ENCODE peak calls at places on chromosomes 6 and 20, in eight cellular contexts. Z is psoas muscle; U is left ventricle myocardium inferior; G is heart right ventricle; K is PC-9; N is CD4-positive, CD25-positive, alpha-beta regulatory T cell; X is GM23338; Q is HepG2. A is an unnamed sample.

GRCh38 chr20:56440346-56441007 is 27.9 kb upstream of the RTF2 start:
- DNase-seq in Z (no peak), U (no peak), G (no peak), K (no peak), N (peak; percentile 47), X (no peak), Q (no peak), A (no peak)

GRCh38 chr6:30894935-30895334 is 10.6 kb downstream of the DDR1 start:
- DNase-seq in Z (no peak), U (no peak), G (no peak), K (no peak), N (no peak), X (no peak), Q (no peak), A (no peak)

GRCh38 chr6:165571068-165571682 is 91.9 kb downstream of the PDE10A start:
- DNase-seq in Z (no peak), U (no peak), G (no peak), K (no peak), N (no peak), X (no peak), Q (no peak), A (no peak)

GRCh38 chr6:73803562-73804221 is 107.7 kb downstream of the CD109 start:
- DNase-seq in Z (no peak), U (no peak), G (no peak), K (peak; percentile 91), N (peak; percentile 9), X (peak; percentile 78), Q (peak; percentile 35), A (no peak)

GRCh38 chr20:39825950-39826349 is 863.1 kb downstream of the MAFB start:
- DNase-seq in Z (no peak), U (no peak), G (no peak), K (no peak), N (no peak), X (no peak), Q (no peak), A (no peak)

GRCh38 chr6:109690373-109690739 is 646 bp downstream of the AK9 start:
- DNase-seq in Z (peak; percentile 75), U (peak; percentile 41), G (peak; percentile 32), K (no peak), N (peak; percentile 60), X (peak; percentile 96), Q (peak; percentile 15), A (peak; percentile 86)

GRCh38 chr6:37695857-37696219 is 1.8 kb downstream of the MDGA1 start:
- DNase-seq in Z (no peak), U (no peak), G (no peak), K (no peak), N (no peak), X (no peak), Q (no peak), A (peak; percentile 72)

GRCh38 chr6:143536461-143536865 is 24.9 kb upstream of the FUCA2 start:
- DNase-seq in Z (peak; percentile 57), U (peak; percentile 55), G (no peak), K (no peak), N (peak; percentile 73), X (peak; percentile 56), Q (no peak), A (peak; percentile 85)

GRCh38 chr6:40962241-40962640 is 76.8 kb downstream of the UNC5CL start:
- DNase-seq in Z (no peak), U (no peak), G (no peak), K (peak; percentile 88), N (peak; percentile 33), X (no peak), Q (peak; percentile 52), A (no peak)

GRCh38 chr20:1734269-1734858 is 76.8 kb upstream of the SIRPG start:
- DNase-seq in Z (no peak), U (no peak), G (no peak), K (no peak), N (peak; percentile 64), X (no peak), Q (peak; percentile 23), A (no peak)

GRCh38 chr6:21137708-21138358 is 455.7 kb upstream of the SOX4 start:
- DNase-seq in Z (no peak), U (no peak), G (no peak), K (no peak), N (no peak), X (no peak), Q (no peak), A (no peak)

GRCh38 chr20:51272392-51272791 is 249.5 kb upstream of the KCNG1 start:
- DNase-seq in Z (no peak), U (no peak), G (no peak), K (no peak), N (no peak), X (no peak), Q (no peak), A (no peak)

GRCh38 chr6:160102956-160103824 is 18.4 kb upstream of the SLC22A1 start:
- DNase-seq in Z (no peak), U (no peak), G (no peak), K (no peak), N (peak; percentile 45), X (peak; percentile 77), Q (peak; percentile 45), A (no peak)

GRCh38 chr20:39879296-39879695 is 809.7 kb downstream of the MAFB start:
- DNase-seq in Z (no peak), U (no peak), G (no peak), K (no peak), N (no peak), X (no peak), Q (no peak), A (no peak)

GRCh38 chr6:20712011-20712410 is 177.8 kb downstream of the CDKAL1 start:
- DNase-seq in Z (no peak), U (no peak), G (no peak), K (no peak), N (no peak), X (no peak), Q (no peak), A (no peak)

DNA sequence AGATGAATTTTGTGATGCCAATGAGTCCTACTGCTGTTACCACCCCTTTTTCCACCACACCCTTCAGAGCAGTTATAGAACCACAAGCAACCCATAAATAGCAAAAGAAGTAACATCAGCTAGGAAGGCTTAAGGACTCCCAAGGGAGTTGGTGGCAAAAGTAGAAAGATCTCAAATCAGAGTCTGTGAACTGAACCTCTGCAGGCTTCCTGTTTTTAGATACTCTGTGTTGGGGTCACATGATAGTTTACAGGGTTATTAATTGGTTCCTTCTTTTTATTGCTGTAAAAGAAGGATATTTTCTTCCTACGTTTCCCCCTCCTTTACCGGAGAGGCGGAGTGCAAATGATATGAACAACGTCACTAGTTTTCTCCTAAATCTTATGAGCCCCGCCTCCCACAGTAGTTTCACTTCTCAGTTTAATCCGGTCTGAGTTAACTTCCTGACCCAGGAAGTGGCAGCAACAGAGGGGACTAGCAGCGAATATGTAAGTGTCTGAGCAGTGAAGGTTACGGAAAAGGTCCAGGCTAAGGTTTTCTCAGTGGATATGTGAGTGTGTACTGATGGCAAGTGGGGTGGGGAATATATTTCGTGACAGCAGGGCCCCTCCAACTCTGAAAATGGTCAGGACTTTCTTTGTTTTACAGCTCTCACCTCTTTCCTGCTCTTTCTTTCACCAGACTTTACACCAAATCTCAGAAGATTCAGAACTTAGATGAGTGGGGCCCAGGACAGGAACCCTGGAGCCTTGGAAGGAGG is at the start of gene TRIM38:
- DNase-seq in Z (no peak), U (peak; percentile 29), G (peak; percentile 90), K (peak; percentile 85), N (peak; percentile 97), X (peak; percentile 53), Q (peak; percentile 74), A (peak; percentile 61)
- H3K4me3 ChIP-seq in Z (peak within 1 kb of the TSS; percentile 73), U (peak within 1 kb of the TSS; percentile 75), G (peak within 1 kb of the TSS; percentile 71), K (peak within 1 kb of the TSS; percentile 91), N (peak within 1 kb of the TSS; percentile 97), X (peak within 1 kb of the TSS; percentile 40), Q (peak within 1 kb of the TSS; percentile 78), A (peak within 1 kb of the TSS; percentile 95)

GRCh38 chr20:4051413-4052138 is 36.2 kb upstream of the RNF24 start:
- DNase-seq in Z (no peak), U (no peak), G (no peak), K (no peak), N (no peak), X (no peak), Q (no peak), A (no peak)

GRCh38 chr20:4053516-4053919 is 38.2 kb upstream of the RNF24 start:
- DNase-seq in Z (no peak), U (no peak), G (no peak), K (no peak), N (no peak), X (no peak), Q (no peak), A (no peak)

GRCh38 chr20:4052554-4052953 is 37.2 kb upstream of the RNF24 start:
- DNase-seq in Z (no peak), U (no peak), G (no peak), K (no peak), N (no peak), X (no peak), Q (no peak), A (no peak)

GRCh38 chr20:4053071-4053470 is 37.7 kb upstream of the RNF24 start:
- DNase-seq in Z (no peak), U (no peak), G (no peak), K (no peak), N (no peak), X (no peak), Q (no peak), A (no peak)

DNA sequence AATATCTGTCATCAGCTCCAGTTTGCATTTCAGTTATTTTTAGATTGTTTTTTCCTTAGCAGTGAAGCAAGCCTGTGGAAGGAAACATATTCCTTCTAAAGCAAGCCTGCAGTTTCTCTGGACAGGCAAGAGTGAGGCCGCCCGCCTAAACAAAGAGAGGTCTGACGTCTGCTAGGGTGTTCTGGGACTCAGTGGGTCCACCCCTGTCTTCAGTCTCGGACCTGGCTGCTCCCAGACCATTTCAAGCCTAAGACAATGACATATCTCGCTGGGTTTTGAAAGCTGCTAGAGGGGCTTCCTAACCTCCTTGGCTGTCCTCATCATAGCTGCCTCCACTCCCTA is 36.8 kb upstream of the RNF24 start:
- DNase-seq in Z (no peak), U (no peak), G (no peak), K (no peak), N (no peak), X (no peak), Q (no peak), A (no peak)
- H3K4me1 ChIP-seq in Z (no peaks in the 10 kb centered on the region), U (peaks cover 34% of the 10 kb centered on the region), G (peaks cover 27% of the 10 kb centered on the region), K (peaks cover 3% of the 10 kb centered on the region), N (no peaks in the 10 kb centered on the region), X (peaks cover 7% of the 10 kb centered on the region), Q (no peaks in the 10 kb centered on the region), A (no peaks in the 10 kb centered on the region)

DNA sequence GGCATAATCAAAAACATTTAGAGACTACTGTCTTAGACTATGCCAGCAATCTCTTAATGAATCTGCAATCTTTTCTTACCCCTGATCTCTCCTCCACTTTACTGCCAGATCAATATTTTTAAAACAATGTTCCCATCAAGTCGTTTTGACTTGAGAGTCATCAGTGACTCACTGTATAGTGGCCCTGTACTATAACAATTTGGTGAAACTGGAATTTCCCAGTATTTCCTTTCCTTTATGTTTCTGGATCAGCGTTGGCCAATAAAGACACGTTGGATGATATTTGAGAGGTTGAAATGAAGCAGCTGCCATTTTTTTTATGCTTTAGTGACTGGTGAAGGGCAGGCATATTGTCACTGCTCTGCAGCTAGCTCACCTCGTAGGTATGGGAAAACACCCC is 10.1 kb upstream of the SMIM13 start:
- DNase-seq in Z (no peak), U (no peak), G (no peak), K (no peak), N (no peak), X (no peak), Q (no peak), A (no peak)
- H3K4me3 ChIP-seq in Z (no peak overlapping the region), U (no peak overlapping the region), G (no peak overlapping the region), K (no peak overlapping the region), N (no peak overlapping the region), X (no peak overlapping the region), Q (no peak overlapping the region), A (no peak overlapping the region)

GRCh38 chr6:111724039-111724438 is 118.4 kb upstream of the TRAF3IP2 start:
- DNase-seq in Z (no peak), U (no peak), G (no peak), K (no peak), N (no peak), X (no peak), Q (no peak), A (no peak)
- H3K4me1 ChIP-seq in Z (no peaks in the 10 kb centered on the region), U (peaks cover 62% of the 10 kb centered on the region), G (peaks cover 57% of the 10 kb centered on the region), K (peaks cover 12% of the 10 kb centered on the region), N (peaks cover 43% of the 10 kb centered on the region), X (peaks cover 7% of the 10 kb centered on the region), Q (no peaks in the 10 kb centered on the region), A (no peaks in the 10 kb centered on the region)